ENCODE peak calls at places on chromosomes 7 and 10, in nine cellular contexts. I, L, P, D, Z, H, Q, C and J are unnamed samples.

GRCh38 chr10:31683682-31684081 is 244.9 kb downstream of the ARHGAP12 start:
- DNase-seq in Z (no peak), I (no peak), P (no peak), D (no peak), L (no peak), Q (no peak), C (no peak), H (no peak), J (no peak)

GRCh38 chr7:44269943-44270493 is 55.4 kb downstream of the CAMK2B start:
- DNase-seq in L (no peak), Q (no peak), Z (no peak), D (no peak), H (no peak), P (no peak), C (no peak), I (no peak), J (no peak)

GRCh38 chr7:116292381-116292780 is 82.0 kb downstream of the TES start:
- DNase-seq in Z (no peak), H (no peak), I (no peak), L (no peak), Q (no peak), P (no peak), D (no peak), C (no peak), J (no peak)

GRCh38 chr7:87993269-87993668 is 59.2 kb downstream of the ADAM22 start:
- DNase-seq in L (no peak), Z (no peak), C (no peak), P (no peak), D (no peak), H (no peak), I (no peak), Q (no peak), J (no peak)

GRCh38 chr10:86314616-86315520 is 51.7 kb downstream of the GRID1 start:
- DNase-seq in Z (no peak), P (no peak), Q (no peak), H (no peak), L (no peak), I (no peak), C (no peak), D (no peak), J (no peak)

GRCh38 chr10:33133557-33133956 is 175.5 kb upstream of the ITGB1 start:
- DNase-seq in Q (no peak), Z (no peak), H (no peak), P (no peak), L (no peak), I (no peak), C (no peak), D (no peak), J (no peak)

GRCh38 chr10:22805304-22805703 is 90.9 kb upstream of the PIP4K2A start:
- DNase-seq in H (no peak), Z (no peak), L (no peak), P (no peak), Q (no peak), C (no peak), D (no peak), I (peak; percentile 58), J (no peak)

GRCh38 chr7:157407512-157408257 is 70.9 kb downstream of the DNAJB6 start:
- DNase-seq in Z (no peak), D (no peak), L (no peak), C (no peak), P (no peak), H (peak; percentile 16), Q (no peak), I (no peak), J (no peak)

GRCh38 chr10:30186371-30186875 is 127.0 kb upstream of the JCAD start:
- DNase-seq in I (no peak), L (no peak), Z (no peak), Q (peak; percentile 12), P (no peak), H (no peak), C (no peak), D (no peak), J (no peak)

DNA sequence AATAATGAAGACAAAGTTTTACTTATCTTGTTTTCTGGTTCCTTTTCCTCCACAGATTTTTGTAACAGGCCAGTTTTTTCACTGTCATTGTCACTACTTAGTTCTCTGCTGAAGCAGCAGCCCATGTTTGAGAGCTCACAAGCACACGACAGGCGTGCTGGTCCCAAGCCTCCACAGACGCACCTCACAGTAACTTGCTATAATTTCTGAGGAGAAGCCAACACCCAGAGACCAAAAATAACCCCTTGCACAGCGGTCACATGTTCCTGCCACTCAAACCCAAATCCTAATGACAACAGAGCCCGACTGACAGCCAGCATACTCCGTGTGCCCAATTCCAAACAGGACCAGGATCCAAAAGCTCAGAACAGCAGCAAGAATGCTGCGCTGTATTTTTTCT is 58.5 kb downstream of the LARP4B start:
- DNase-seq in C (no peak), L (no peak), Q (no peak), D (no peak), H (peak; percentile 61), Z (no peak), P (no peak), I (no peak), J (no peak)
- TF ChIP-seq POLR2A in C (no peak), L (no peak), Q (no peak), D (no peak), H (peak; percentile 45), Z (no peak), P (no peak), I (no peak), J (no peak)

GRCh38 chr10:14598809-14599764 is 175.6 kb downstream of the FAM107B start:
- DNase-seq in C (no peak), Z (no peak), D (no peak), L (no peak), P (no peak), H (no peak), I (no peak), Q (no peak), J (no peak)

GRCh38 chr10:14603539-14604102 is 171.1 kb downstream of the FAM107B start:
- DNase-seq in H (no peak), D (no peak), Q (no peak), P (no peak), C (no peak), I (no peak), L (no peak), Z (peak; percentile 35), J (no peak)

GRCh38 chr10:14602807-14603538 is 171.7 kb downstream of the FAM107B start:
- DNase-seq in I (peak; percentile 12), Z (no peak), C (no peak), D (no peak), H (no peak), Q (no peak), L (no peak), P (no peak), J (no peak)

GRCh38 chr10:14601872-14602725 is 172.6 kb downstream of the FAM107B start:
- DNase-seq in P (no peak), H (no peak), D (no peak), L (peak; percentile 61), I (peak; percentile 84), Z (peak; percentile 36), C (peak; percentile 78), Q (peak; percentile 55), J (peak; percentile 48)

DNA sequence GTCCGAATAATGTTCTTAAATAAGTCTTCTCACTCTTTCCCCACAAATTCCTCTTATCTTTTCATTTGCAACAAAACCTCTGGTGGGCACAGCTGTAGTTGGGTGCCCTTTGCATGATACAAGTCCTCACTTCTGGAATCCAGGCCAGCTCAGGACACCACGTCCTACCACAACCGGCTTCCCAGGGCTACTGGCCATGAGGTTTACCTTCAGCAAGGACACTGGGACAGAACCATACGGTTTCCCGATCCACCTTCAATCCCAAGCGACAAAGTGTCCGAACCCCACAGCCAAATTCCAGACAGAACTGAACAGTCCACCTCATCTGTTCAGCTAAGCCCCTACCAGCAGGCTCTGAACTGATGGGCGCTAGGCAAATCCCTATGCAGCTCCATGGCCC is 174.6 kb downstream of the FAM107B start:
- DNase-seq in L (no peak), C (no peak), H (no peak), Q (no peak), I (no peak), P (no peak), Z (no peak), D (no peak), J (no peak)
- TF ChIP-seq POLR2A in L (no peak), C (no peak), H (no peak), Q (no peak), I (no peak), P (no peak), Z (no peak), D (no peak), J (no peak)

GRCh38 chr10:14905890-14906289 is 27.2 kb downstream of the SUV39H2 start:
- DNase-seq in I (no peak), H (no peak), L (no peak), Z (no peak), C (no peak), Q (no peak), P (no peak), D (no peak), J (no peak)

GRCh38 chr10:14904316-14904732 is 25.7 kb downstream of the SUV39H2 start:
- DNase-seq in P (peak; percentile 7), C (no peak), H (no peak), D (no peak), L (peak; percentile 29), Q (no peak), I (peak; percentile 35), Z (no peak), J (no peak)

GRCh38 chr10:14904864-14905263 is 26.2 kb downstream of the SUV39H2 start:
- DNase-seq in P (no peak), Q (no peak), L (no peak), D (no peak), C (no peak), Z (no peak), H (no peak), I (no peak), J (no peak)

GRCh38 chr10:14909101-14909500 is 30.4 kb downstream of the SUV39H2 start:
- DNase-seq in L (no peak), H (no peak), D (no peak), Q (no peak), C (no peak), P (no peak), Z (no peak), I (no peak), J (no peak)

GRCh38 chr10:14906765-14907164 is 28.1 kb downstream of the SUV39H2 start:
- DNase-seq in P (no peak), I (no peak), L (no peak), C (no peak), H (no peak), Z (no peak), D (no peak), Q (no peak), J (no peak)
- TF ChIP-seq POLR2A in P (no peak), I (no peak), L (no peak), C (no peak), H (no peak), Z (no peak), D (no peak), Q (no peak), J (no peak)

DNA sequence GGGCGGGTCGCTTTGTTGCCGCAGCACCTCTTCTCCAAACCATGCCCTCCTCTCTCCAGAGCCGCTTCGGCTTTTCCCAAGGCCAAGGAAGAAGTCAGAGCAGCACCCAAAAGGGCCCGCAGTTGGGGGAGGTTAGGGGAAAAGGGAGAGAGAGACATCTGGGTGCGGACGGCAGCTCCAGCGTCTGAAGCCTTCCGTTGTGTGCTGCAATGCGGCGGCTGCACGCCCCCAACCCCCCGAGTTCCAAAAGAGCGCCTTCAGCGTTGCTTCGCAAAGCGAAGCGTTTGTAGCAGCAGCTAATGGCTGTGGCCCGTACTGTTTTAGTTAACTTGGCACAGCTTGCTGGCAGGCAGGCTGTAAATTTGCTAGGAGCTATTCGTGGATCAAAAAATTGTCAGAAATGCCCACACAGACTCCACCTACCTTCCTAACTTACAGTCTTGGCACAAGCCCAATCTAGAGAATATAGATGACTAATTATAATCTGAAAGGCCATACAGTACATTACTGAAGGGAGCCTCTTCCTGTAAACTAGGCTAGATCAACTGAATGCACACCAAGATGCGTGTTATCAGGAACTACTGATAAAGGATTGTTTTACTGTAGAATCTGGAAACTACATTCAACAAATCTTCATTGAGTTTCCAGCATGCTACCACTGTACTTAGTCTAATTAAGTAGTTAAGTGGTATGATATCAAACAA is 1.1 kb upstream of the KBTBD2 start:
- DNase-seq in C (peak; percentile 36), D (no peak), L (no peak), Q (peak; percentile 49), Z (peak; percentile 37), I (peak; percentile 67), H (peak; percentile 59), P (peak; percentile 55), J (peak; percentile 58)
- TF ChIP-seq POLR2A in C (no peak), D (no peak), L (no peak), Q (no peak), Z (no peak), I (no peak), H (no peak), P (peak; percentile 45), J (no peak)